ENCODE peak calls at places on chromosomes 16 and 17, in ten cellular contexts. V, H, N, R, J, A, B, S, P and E are unnamed samples.

GRCh38 chr16:85347213-85347591 is 234.9 kb upstream of the CIBAR2 start:
- DNase-seq in V (peak; percentile 60), H (peak; percentile 75), N (no peak), R (peak; percentile 15), J (no peak), A (no peak), B (peak; percentile 77), S (peak; percentile 31), P (no peak), E (peak; percentile 23)

GRCh38 chr16:60989592-60989991 is 1046.6 kb downstream of the CDH8 start:
- DNase-seq in V (no peak), H (no peak), N (no peak), R (no peak), J (no peak), A (no peak), B (no peak), S (no peak), P (no peak), E (no peak)

GRCh38 chr17:79923974-79924638 is 84.9 kb upstream of the CBX4 start:
- DNase-seq in V (peak; percentile 90), H (peak; percentile 93), N (no peak), R (peak; percentile 34), J (no peak), A (no peak), B (peak; percentile 77), S (peak; percentile 37), P (no peak), E (peak; percentile 49)

GRCh38 chr16:1771864-1772361 is 570 bp upstream of the NME3 start:
- DNase-seq in V (peak; percentile 35), H (peak; percentile 63), N (no peak), R (no peak), J (no peak), A (no peak), B (no peak), S (no peak), P (no peak), E (no peak)

GRCh38 chr17:37283414-37283961 is 92.3 kb upstream of the C17orf78 start:
- DNase-seq in V (no peak), H (no peak), N (no peak), R (peak; percentile 37), J (no peak), A (no peak), B (no peak), S (peak; percentile 59), P (no peak), E (no peak)

GRCh38 chr16:22206847-22207714 is 1.0 kb downstream of the EEF2K start:
- DNase-seq in V (peak; percentile 52), H (peak; percentile 82), N (peak; percentile 86), R (peak; percentile 83), J (peak; percentile 75), A (no peak), B (peak; percentile 61), S (peak; percentile 84), P (no peak), E (peak; percentile 75)

GRCh38 chr17:59675231-59675630 is 32.0 kb downstream of the PTRH2 start:
- DNase-seq in V (no peak), H (no peak), N (no peak), R (no peak), J (no peak), A (no peak), B (no peak), S (no peak), P (no peak), E (no peak)

GRCh38 chr17:74485841-74486240 is 19.4 kb downstream of the CD300A start:
- DNase-seq in V (no peak), H (no peak), N (no peak), R (no peak), J (no peak), A (no peak), B (no peak), S (no peak), P (no peak), E (no peak)

GRCh38 chr17:65694601-65695000 is 133.2 kb upstream of the AXIN2 start:
- DNase-seq in V (no peak), H (no peak), N (no peak), R (peak; percentile 42), J (no peak), A (no peak), B (no peak), S (peak; percentile 54), P (no peak), E (no peak)

GRCh38 chr16:30949655-30950515 is 1.0 kb downstream of the ORAI3 start:
- DNase-seq in V (peak; percentile 67), H (peak; percentile 76), N (peak; percentile 87), R (peak; percentile 80), J (peak; percentile 87), A (no peak), B (no peak), S (peak; percentile 82), P (no peak), E (peak; percentile 86)
- TF ChIP-seq CTCF in V (peak; percentile 12), H (peak; percentile 15), N (no peak), R (no peak), J (no peak), A (no peak), B (no peak), S (no peak), P (peak; percentile 13), E (no peak)

GRCh38 chr17:924711-925480 is 54.7 kb downstream of the NXN start:
- DNase-seq in V (no peak), H (peak; percentile 64), N (no peak), R (no peak), J (no peak), A (no peak), B (no peak), S (no peak), P (no peak), E (no peak)

GRCh38 chr17:930258-930657 is 49.3 kb downstream of the NXN start:
- DNase-seq in V (no peak), H (no peak), N (no peak), R (no peak), J (no peak), A (no peak), B (no peak), S (no peak), P (no peak), E (no peak)

GRCh38 chr17:925846-926245 is 53.7 kb downstream of the NXN start:
- DNase-seq in V (no peak), H (no peak), N (no peak), R (no peak), J (no peak), A (no peak), B (no peak), S (peak; percentile 8), P (no peak), E (no peak)

GRCh38 chr17:929547-929946 is 50.0 kb downstream of the NXN start:
- DNase-seq in V (no peak), H (no peak), N (no peak), R (no peak), J (no peak), A (no peak), B (no peak), S (peak; percentile 54), P (no peak), E (no peak)

DNA sequence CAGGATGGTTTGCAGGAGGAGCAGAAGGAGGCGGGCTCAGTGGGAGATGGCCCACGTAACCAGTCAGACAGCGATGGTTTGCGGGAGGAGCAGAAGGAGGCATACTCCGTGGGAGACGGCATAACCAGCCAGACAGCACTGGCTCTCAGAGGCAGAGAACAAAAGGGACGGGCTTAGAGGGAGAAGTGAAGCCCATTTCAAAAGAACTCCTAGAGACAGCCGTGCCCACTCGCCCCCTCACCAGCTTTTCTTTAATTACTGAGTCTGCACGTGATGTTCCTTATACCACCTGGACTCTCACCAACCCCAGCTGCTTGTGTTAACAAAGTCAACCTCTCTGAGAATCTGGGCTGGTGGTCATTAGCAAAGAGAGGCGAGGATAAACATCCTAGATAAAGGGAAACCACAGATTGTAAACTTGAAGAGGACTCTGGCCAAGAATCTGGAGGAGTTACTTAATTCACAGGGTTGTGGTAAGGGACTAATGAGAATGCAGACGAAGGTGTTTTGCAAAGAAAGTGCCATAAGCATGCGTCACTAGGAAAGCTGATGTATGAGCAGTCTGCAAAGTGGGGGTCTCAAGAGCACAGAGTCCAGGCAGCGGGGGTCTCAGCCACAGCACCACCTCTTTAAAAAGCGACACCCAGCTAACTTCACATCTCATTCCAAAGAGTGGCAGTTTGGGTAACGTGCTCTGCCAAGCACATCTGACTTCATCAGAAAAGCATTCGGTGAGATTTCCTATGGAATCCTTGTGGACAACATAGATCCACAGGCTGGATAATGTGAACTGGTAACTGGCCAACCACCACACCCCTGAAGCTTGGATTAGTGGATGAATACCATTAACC is 51.7 kb downstream of the NXN start:
- DNase-seq in V (peak; percentile 75), H (no peak), N (no peak), R (peak; percentile 82), J (no peak), A (no peak), B (no peak), S (peak; percentile 94), P (peak; percentile 94), E (no peak)
- H3K4me3 ChIP-seq in V (no peak overlapping the region), H (no peak overlapping the region), N (no peak overlapping the region), R (no peak overlapping the region), J (no peak overlapping the region), A (no peak overlapping the region), B (no peak overlapping the region), S (no peak overlapping the region), P (peak overlapping the region; percentile 10), E (no peak overlapping the region)

DNA sequence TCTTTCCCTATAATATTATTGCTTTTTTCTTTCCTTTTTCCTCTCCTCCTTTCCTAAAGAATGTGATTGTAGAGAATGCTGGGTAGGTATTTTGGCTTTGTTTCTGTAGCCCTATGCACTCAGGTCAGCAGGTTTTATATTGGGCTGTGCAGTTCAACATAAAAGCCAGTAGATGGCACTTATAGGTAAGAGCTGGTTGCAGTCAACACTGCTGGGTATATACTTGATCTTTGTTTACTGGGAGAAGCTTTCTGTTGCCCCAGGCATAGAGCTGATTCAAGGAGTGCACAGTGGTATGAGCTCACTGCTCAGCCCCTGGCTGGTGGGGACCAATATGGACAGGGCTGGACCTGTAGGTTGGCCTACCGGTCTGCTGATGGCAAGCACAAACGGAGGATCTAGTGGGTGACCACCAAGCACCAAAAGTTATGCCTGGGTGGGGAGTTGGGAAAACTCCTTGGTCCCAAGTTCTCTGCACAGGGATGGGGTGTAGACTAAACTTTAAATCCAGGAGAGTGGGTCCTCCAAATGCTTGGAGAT is 378.9 kb downstream of the PMP22 start:
- DNase-seq in V (peak; percentile 28), H (peak; percentile 74), N (no peak), R (peak; percentile 7), J (no peak), A (no peak), B (no peak), S (no peak), P (no peak), E (no peak)
- TF ChIP-seq CTCF in V (peak; percentile 51), H (peak; percentile 73), N (no peak), R (no peak), J (no peak), A (no peak), B (peak; percentile 38), S (peak; percentile 18), P (peak; percentile 21), E (no peak)

DNA sequence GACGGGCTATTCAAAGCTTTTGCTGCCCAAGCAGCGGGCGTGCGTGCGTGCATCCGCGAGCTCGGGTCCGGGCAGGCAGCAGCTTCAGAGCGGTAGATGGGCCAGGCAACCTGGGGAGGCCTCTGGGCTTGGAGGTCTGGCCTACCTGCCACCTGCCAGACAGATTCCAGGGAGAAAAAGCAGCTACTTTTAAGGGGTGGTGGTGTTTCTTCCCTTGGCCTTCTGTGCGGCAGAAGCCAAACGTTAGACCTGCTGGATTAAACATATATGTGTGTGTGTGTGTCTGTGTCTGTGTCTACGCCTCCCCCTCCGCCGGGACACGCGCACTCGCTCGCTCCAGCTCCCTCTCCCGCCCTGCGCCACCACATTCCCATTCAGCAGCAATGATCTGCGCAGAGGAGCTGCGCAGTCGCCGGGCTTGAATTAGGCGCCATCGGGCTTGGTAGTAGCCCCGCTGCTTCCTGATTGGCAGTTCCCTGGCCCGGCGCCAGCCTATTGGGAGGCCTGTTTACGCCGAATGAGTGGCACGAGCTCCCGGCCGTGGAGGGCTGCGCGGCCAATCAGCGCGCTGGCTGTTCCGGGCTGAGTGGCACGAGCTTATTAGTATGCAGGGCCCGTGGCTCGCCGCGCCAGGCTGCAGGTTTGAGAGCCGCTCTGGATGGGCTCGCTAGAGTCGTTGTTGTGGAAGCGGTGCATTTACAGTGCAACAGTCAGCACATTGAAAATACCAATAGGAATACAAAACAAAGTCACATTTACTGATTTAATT is at the start of gene BAHCC1:
- DNase-seq in V (peak; percentile 100), H (peak; percentile 99), N (peak; percentile 100), R (peak; percentile 100), J (peak; percentile 100), A (peak; percentile 45), B (peak; percentile 100), S (peak; percentile 100), P (peak; percentile 99), E (peak; percentile 87)
- H3K4me3 ChIP-seq in V (peak within 1 kb of the TSS; percentile 96), H (peak within 1 kb of the TSS; percentile 65), N (peak within 1 kb of the TSS; percentile 79), R (peak within 1 kb of the TSS; percentile 71), J (peak within 1 kb of the TSS; percentile 73), A (no peak within 1 kb of the TSS), B (peak within 1 kb of the TSS; percentile 89), S (peak within 1 kb of the TSS; percentile 87), P (peak within 1 kb of the TSS; percentile 67), E (no peak within 1 kb of the TSS)